ENCODE peak calls at places on chromosomes 2 and 18, in five cellular contexts. C, V, B, D and N are unnamed samples.

GRCh38 chr2:213862407-213863076 is 548.3 kb upstream of the VWC2L start:
- DNase-seq in C (no peak), V (no peak), B (no peak), D (no peak), N (no peak)

GRCh38 chr2:74690571-74690970 is 36.5 kb downstream of the SEMA4F start:
- DNase-seq in C (peak; percentile 4), V (peak; percentile 23), B (peak; percentile 44), D (peak; percentile 18), N (no peak)

GRCh38 chr2:216932113-216932512 is 72.2 kb upstream of the TNP1 start:
- DNase-seq in C (no peak), V (no peak), B (no peak), D (no peak), N (no peak)

GRCh38 chr18:13120967-13121586 is 97.5 kb upstream of the LDLRAD4 start:
- DNase-seq in C (no peak), V (no peak), B (no peak), D (no peak), N (no peak)

GRCh38 chr18:33673689-33674088 is 95.7 kb downstream of the ASXL3 start:
- DNase-seq in C (no peak), V (no peak), B (no peak), D (no peak), N (no peak)

GRCh38 chr2:238244151-238244550 is 4.3 kb upstream of the HES6 start:
- DNase-seq in C (no peak), V (no peak), B (no peak), D (no peak), N (no peak)

GRCh38 chr2:102657770-102658169 is 38.4 kb downstream of the SLC9A2 start:
- DNase-seq in C (peak; percentile 20), V (peak; percentile 14), B (no peak), D (peak; percentile 66), N (no peak)

GRCh38 chr2:34241905-34242740 is 643.0 kb upstream of the FAM98A start:
- DNase-seq in C (no peak), V (no peak), B (no peak), D (no peak), N (peak; percentile 18)

GRCh38 chr18:3709166-3709565 is 259.2 kb downstream of the TGIF1 start:
- DNase-seq in C (no peak), V (no peak), B (no peak), D (no peak), N (no peak)

GRCh38 chr2:17336458-17336857 is 181.8 kb downstream of the RAD51AP2 start:
- DNase-seq in C (no peak), V (no peak), B (no peak), D (no peak), N (no peak)

GRCh38 chr18:24189664-24190346 is 50.9 kb downstream of the CABYR start:
- DNase-seq in C (no peak), V (no peak), B (no peak), D (no peak), N (no peak)

GRCh38 chr18:8814206-8814605 is 108.8 kb downstream of the MTCL1 start:
- DNase-seq in C (no peak), V (no peak), B (no peak), D (no peak), N (no peak)

GRCh38 chr2:205574041-205574440 is 108.3 kb upstream of the NRP2 start:
- DNase-seq in C (no peak), V (no peak), B (no peak), D (no peak), N (no peak)

GRCh38 chr2:176395273-176395854 is 126.1 kb downstream of the MTX2 start:
- DNase-seq in C (no peak), V (no peak), B (no peak), D (no peak), N (no peak)